ENCODE peak calls at places on chromosome 4, in five cellular contexts. E is mesenchymal stem cell, C is HL-60, Z is colonic mucosa, F is GM23248. Q is an unnamed sample.
A peak's percentile ranks its signal among the peaks of the same experiment; 100 is the strongest.

GRCh38 chr4:66564901-66565648 is 894.8 kb upstream of the EPHA5 start:
- DNase-seq in E (peak; percentile 83), C (no peak), Z (no peak), F (peak; percentile 1), Q (no peak)

GRCh38 chr4:53234669-53235068 is 131.2 kb downstream of the SCFD2 start:
- DNase-seq in E (no peak), C (no peak), Z (no peak), F (no peak), Q (no peak)

GRCh38 chr4:38177035-38177791 is 217.0 kb downstream of the PTTG2 start:
- DNase-seq in E (no peak), C (peak; percentile 78), Z (no peak), F (peak; percentile 53), Q (peak; percentile 50)

GRCh38 chr4:143382539-143382938 is 45.9 kb downstream of the GAB1 start:
- DNase-seq in E (peak; percentile 77), C (no peak), Z (no peak), F (no peak), Q (no peak)

GRCh38 chr4:112099701-112100289 is 45.5 kb upstream of the FAM241A start:
- DNase-seq in E (peak; percentile 71), C (no peak), Z (no peak), F (peak; percentile 73), Q (no peak)

GRCh38 chr4:155543126-155543765 is 123.4 kb upstream of the GUCY1A1 start:
- DNase-seq in E (peak; percentile 82), C (no peak), Z (no peak), F (peak; percentile 71), Q (no peak)

GRCh38 chr4:38985363-38986065 is 46.7 kb downstream of the TMEM156 start:
- DNase-seq in E (no peak), C (peak; percentile 14), Z (no peak), F (no peak), Q (no peak)

GRCh38 chr4:107531927-107532326 is 188.1 kb downstream of the PAPSS1 start:
- DNase-seq in E (no peak), C (no peak), Z (peak; percentile 27), F (no peak), Q (no peak)

GRCh38 chr4:37892641-37893040 is 1.8 kb downstream of the TBC1D1 start:
- DNase-seq in E (no peak), C (peak; percentile 71), Z (no peak), F (no peak), Q (no peak)

GRCh38 chr4:78938868-78939666 is at the start of gene PAQR3:
- DNase-seq in E (peak; percentile 79), C (peak; percentile 78), Z (peak; percentile 88), F (peak; percentile 94), Q (peak; percentile 96)

DNA sequence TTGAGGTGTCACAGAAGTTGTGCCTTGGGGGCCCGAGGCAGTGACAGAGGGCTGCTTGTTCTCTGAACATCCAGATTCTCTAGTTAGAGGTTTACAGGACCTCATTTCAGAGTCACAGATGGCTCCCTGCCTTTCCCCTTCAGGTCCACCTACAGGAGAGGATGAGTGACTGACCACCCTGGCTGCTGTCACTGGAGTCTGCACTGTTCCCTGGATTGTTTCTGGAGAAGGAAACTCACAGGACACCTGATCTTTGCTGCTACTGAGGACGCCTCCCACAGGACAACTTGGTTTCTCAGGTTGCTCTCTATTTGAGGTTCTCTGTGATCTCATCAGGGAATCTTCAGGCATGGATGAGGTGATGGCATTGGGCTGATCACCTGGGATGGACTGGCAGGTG is 58.3 kb downstream of the GPRIN3 start:
- DNase-seq in E (no peak), C (no peak), Z (no peak), F (no peak), Q (no peak)
- H3K27ac ChIP-seq in E (no peak overlapping the region), C (no peak overlapping the region), Z (no peak overlapping the region), F (no peak overlapping the region), Q (no peak overlapping the region)

GRCh38 chr4:178068136-178068535 is 625.9 kb upstream of the AGA start:
- DNase-seq in E (no peak), C (no peak), Z (no peak), F (no peak), Q (no peak)
- H3K27ac ChIP-seq in E (no peak overlapping the region), C (no peak overlapping the region), Z (no peak overlapping the region), F (no peak overlapping the region), Q (no peak overlapping the region)

GRCh38 chr4:83241132-83241531 is 43.5 kb downstream of the COQ2 start:
- DNase-seq in E (no peak), C (no peak), Z (no peak), F (no peak), Q (no peak)
- H3K27ac ChIP-seq in E (no peak overlapping the region), C (peak overlapping the region; percentile 80), Z (no peak overlapping the region), F (no peak overlapping the region), Q (no peak overlapping the region)

DNA sequence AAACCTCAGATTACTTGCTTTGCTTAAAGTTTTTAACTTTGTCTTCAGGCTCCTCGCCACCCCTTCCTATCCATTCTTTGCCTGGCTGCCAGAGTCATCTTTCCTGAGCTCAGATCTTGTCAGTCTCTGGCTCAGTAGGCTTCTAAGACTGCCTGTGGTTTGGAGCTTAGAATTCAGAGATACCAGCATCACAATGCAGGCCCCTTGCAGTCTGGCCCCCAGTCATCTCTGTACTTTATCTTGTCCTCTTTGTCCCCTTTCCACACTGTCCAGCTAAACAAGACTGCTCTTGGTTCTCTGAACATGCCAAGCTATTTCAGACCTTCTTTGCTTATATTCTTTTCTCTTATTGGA is 3.0 kb downstream of the KIAA0232 start:
- DNase-seq in E (no peak), C (no peak), Z (no peak), F (no peak), Q (no peak)
- H3K27ac ChIP-seq in E (no peak overlapping the region), C (no peak overlapping the region), Z (no peak overlapping the region), F (no peak overlapping the region), Q (no peak overlapping the region)

DNA sequence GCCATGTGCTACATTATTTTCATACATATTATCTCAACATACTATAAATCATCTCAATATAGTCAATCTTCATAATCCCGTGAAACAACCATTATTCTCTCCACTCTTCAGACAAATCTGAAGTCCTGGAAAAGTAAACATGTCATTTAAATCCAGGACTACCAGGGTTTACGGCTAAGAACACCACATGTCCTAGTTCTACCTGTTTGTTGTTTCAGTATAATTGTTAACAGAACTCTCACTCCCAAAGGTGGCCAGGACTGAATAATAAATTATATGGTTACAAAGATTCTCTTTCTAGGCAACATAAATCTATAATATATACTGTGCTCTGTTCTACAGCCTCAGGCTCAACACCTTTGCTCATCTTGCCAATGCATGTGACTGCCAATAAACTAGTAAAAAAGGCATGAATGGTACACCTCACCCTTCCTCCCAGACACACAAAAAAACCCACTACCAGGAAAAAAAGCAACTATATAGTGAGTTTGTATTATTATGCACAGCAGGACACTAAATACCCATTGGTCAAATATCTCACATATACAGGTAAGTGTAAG is 20.1 kb downstream of the EIF4E start:
- DNase-seq in E (no peak), C (no peak), Z (no peak), F (no peak), Q (no peak)
- H3K27ac ChIP-seq in E (no peak overlapping the region), C (no peak overlapping the region), Z (no peak overlapping the region), F (no peak overlapping the region), Q (no peak overlapping the region)

GRCh38 chr4:145984563-145984962 is 45.9 kb upstream of the ZNF827 start:
- DNase-seq in E (no peak), C (no peak), Z (peak; percentile 55), F (no peak), Q (no peak)
- H3K27ac ChIP-seq in E (no peak overlapping the region), C (no peak overlapping the region), Z (no peak overlapping the region), F (no peak overlapping the region), Q (peak overlapping the region; percentile 27)

DNA sequence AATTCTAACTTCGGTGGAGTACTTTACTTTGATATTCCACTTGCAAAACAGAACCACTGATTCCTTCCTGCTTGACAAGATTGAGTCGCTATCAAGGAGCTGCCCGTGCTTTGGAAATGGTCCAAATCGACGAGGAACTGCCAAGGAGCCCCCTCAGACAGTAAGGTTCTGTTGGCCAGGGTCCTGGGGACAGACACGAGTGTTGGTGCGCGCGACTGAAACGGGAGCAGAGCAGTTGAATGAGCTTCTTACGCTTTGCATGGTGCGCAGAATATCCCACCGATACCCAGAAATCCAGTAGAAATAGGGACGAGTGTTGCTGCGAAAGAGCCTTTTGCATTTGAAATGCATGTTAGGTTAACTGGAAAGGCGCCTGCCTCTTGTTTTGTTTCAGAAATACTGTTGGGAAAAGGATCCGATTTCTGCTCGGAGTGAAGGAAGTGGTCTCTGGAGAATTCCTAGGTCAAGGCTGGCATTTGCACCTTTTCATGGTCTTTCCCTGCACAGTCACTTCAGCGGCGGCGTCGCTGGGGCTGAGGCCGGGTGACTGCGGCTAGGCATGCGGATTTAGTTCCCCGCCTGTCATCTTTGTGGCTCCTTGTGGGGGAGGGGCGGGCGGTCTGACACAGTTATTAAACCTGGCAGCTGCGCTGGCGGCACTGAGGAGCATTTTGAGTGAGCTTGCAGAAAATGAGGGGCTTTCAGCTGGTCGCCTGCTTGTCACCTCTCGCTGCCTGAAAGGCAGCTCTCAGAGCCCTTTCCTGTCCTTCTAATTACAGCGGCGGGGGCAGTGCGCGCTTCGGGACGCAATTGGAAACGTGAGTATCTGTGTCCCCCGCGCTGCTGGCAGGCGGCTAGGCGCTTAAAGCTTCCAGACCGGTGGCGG is 51.5 kb upstream of the TRIM2 start:
- DNase-seq in E (peak; percentile 48), C (peak; percentile 77), Z (peak; percentile 81), F (peak; percentile 53), Q (peak; percentile 80)
- H3K27ac ChIP-seq in E (peak overlapping the region; percentile 69), C (peak overlapping the region; percentile 55), Z (peak overlapping the region; percentile 64), F (no peak overlapping the region), Q (no peak overlapping the region)